ENCODE peak calls at places on chromosomes 12 and 14, in five cellular contexts. F, Z, V, A and B are unnamed samples.

GRCh38 chr12:56007892-56008471 is 10.9 kb downstream of the SUOX start:
- DNase-seq in F (no peak), Z (no peak), V (no peak), A (no peak), B (no peak)

GRCh38 chr14:64654072-64654899 is 49.9 kb upstream of the PLEKHG3 start:
- DNase-seq in F (no peak), Z (peak; percentile 67), V (no peak), A (no peak), B (no peak)

GRCh38 chr12:130613131-130613530 is 103.0 kb downstream of the RIMBP2 start:
- DNase-seq in F (no peak), Z (no peak), V (no peak), A (no peak), B (no peak)

GRCh38 chr12:65911321-65911720 is 87.0 kb downstream of the HMGA2 start:
- DNase-seq in F (no peak), Z (no peak), V (no peak), A (no peak), B (no peak)

GRCh38 chr12:59039005-59039404 is 118.7 kb upstream of the LRIG3 start:
- DNase-seq in F (no peak), Z (no peak), V (no peak), A (no peak), B (no peak)

GRCh38 chr12:89999699-90000505 is 291.3 kb upstream of the ATP2B1 start:
- DNase-seq in F (no peak), Z (no peak), V (no peak), A (no peak), B (no peak)

GRCh38 chr12:70398002-70398401 is 31.9 kb downstream of the KCNMB4 start:
- DNase-seq in F (no peak), Z (no peak), V (no peak), A (no peak), B (no peak)

GRCh38 chr14:99562848-99563748 is 40.9 kb downstream of the CCDC85C start:
- DNase-seq in F (no peak), Z (peak; percentile 95), V (peak; percentile 55), A (peak; percentile 88), B (no peak)

GRCh38 chr14:74905595-74906142 is 17.4 kb downstream of the RPS6KL1 start:
- DNase-seq in F (no peak), Z (peak; percentile 75), V (peak; percentile 70), A (peak; percentile 78), B (no peak)

GRCh38 chr12:128365831-128366231 is 98.9 kb downstream of the TMEM132C start:
- DNase-seq in F (no peak), Z (no peak), V (no peak), A (peak; percentile 22), B (no peak)

GRCh38 chr14:49972199-49972671 is 79.4 kb downstream of the ARF6 start:
- DNase-seq in F (no peak), Z (no peak), V (no peak), A (peak; percentile 52), B (no peak)

GRCh38 chr12:12661086-12661485 is 34.9 kb downstream of the GPR19 start:
- DNase-seq in F (no peak), Z (no peak), V (no peak), A (no peak), B (no peak)

GRCh38 chr12:6945613-6946012 is 1.8 kb downstream of the C12orf57 start:
- DNase-seq in F (no peak), Z (no peak), V (no peak), A (no peak), B (no peak)

GRCh38 chr12:57242691-57243454 is 8.1 kb downstream of the STAC3 start:
- DNase-seq in F (no peak), Z (no peak), V (peak; percentile 68), A (no peak), B (no peak)

GRCh38 chr14:76776306-76777251 is 15.3 kb downstream of the VASH1 start:
- DNase-seq in F (no peak), Z (peak; percentile 43), V (peak; percentile 21), A (no peak), B (peak; percentile 87)

GRCh38 chr12:126768517-126768916 is 1498.5 kb upstream of the TMEM132C start:
- DNase-seq in F (no peak), Z (no peak), V (no peak), A (no peak), B (no peak)

GRCh38 chr12:107129315-107129930 is 36.1 kb upstream of the CRY1 start:
- DNase-seq in F (no peak), Z (no peak), V (no peak), A (no peak), B (no peak)

GRCh38 chr12:916240-916639 is 33.3 kb downstream of the RAD52 start:
- DNase-seq in F (no peak), Z (no peak), V (no peak), A (no peak), B (no peak)

GRCh38 chr12:109592905-109593272 is 19.3 kb downstream of the MVK start:
- DNase-seq in F (no peak), Z (no peak), V (no peak), A (no peak), B (no peak)

GRCh38 chr14:23115492-23115850 is 3.6 kb downstream of the CEBPE start:
- DNase-seq in F (no peak), Z (no peak), V (no peak), A (no peak), B (no peak)

GRCh38 chr14:77088219-77088618 is 9.8 kb upstream of the CIPC start:
- DNase-seq in F (no peak), Z (no peak), V (no peak), A (no peak), B (no peak)

GRCh38 chr12:133023566-133023965 is 13.7 kb upstream of the ZNF84 start:
- DNase-seq in F (no peak), Z (no peak), V (no peak), A (no peak), B (no peak)

GRCh38 chr12:26890784-26891183 is 47.0 kb downstream of the INTS13 start:
- DNase-seq in F (no peak), Z (no peak), V (no peak), A (no peak), B (no peak)

GRCh38 chr14:94345344-94346072 is 22.4 kb upstream of the SERPINA6 start:
- DNase-seq in F (no peak), Z (no peak), V (no peak), A (no peak), B (no peak)

GRCh38 chr14:21557084-21557901 is 22.6 kb downstream of the OR10G3 start:
- DNase-seq in F (peak; percentile 20), Z (peak; percentile 68), V (peak; percentile 49), A (peak; percentile 92), B (peak; percentile 88)

GRCh38 chr14:73761621-73762355 is 47.6 kb upstream of the PNMA1 start:
- DNase-seq in F (no peak), Z (no peak), V (no peak), A (no peak), B (no peak)

GRCh38 chr12:21891763-21892217 is 49.4 kb downstream of the ABCC9 start:
- DNase-seq in F (no peak), Z (peak; percentile 88), V (no peak), A (peak; percentile 75), B (no peak)

GRCh38 chr14:33052899-33053400 is 114.3 kb downstream of the NPAS3 start:
- DNase-seq in F (no peak), Z (no peak), V (no peak), A (no peak), B (no peak)

GRCh38 chr12:89706551-89707348 is 1.9 kb downstream of the ATP2B1 start:
- DNase-seq in F (no peak), Z (no peak), V (no peak), A (peak; percentile 25), B (no peak)

GRCh38 chr12:66143868-66144267 is 13.3 kb upstream of the LLPH start:
- DNase-seq in F (no peak), Z (no peak), V (no peak), A (no peak), B (no peak)

GRCh38 chr12:98453070-98453469 is 62.3 kb upstream of the TMPO start:
- DNase-seq in F (no peak), Z (no peak), V (no peak), A (no peak), B (no peak)
- H3K4me1 ChIP-seq in F (no peaks in the 10 kb centered on the region), Z (no peaks in the 10 kb centered on the region), V (peaks cover 7% of the 10 kb centered on the region), A (no peaks in the 10 kb centered on the region), B (peaks cover 9% of the 10 kb centered on the region)

GRCh38 chr12:79262938-79263337 is 398.4 kb downstream of the SYT1 start:
- DNase-seq in F (no peak), Z (no peak), V (no peak), A (no peak), B (no peak)

GRCh38 chr12:79255326-79255725 is 390.8 kb downstream of the SYT1 start:
- DNase-seq in F (no peak), Z (no peak), V (no peak), A (no peak), B (no peak)

GRCh38 chr12:79266511-79267129 is 402.0 kb downstream of the SYT1 start:
- DNase-seq in F (no peak), Z (no peak), V (no peak), A (no peak), B (no peak)

GRCh38 chr12:79260923-79261322 is 396.3 kb downstream of the SYT1 start:
- DNase-seq in F (no peak), Z (no peak), V (no peak), A (no peak), B (no peak)
- H3K4me3 ChIP-seq in F (no peak overlapping the region), Z (no peak overlapping the region), V (no peak overlapping the region), A (no peak overlapping the region), B (no peak overlapping the region)

GRCh38 chr12:42361909-42362706 is 36.1 kb downstream of the PPHLN1 start:
- DNase-seq in F (no peak), Z (no peak), V (no peak), A (no peak), B (no peak)
- TF ChIP-seq POLR2A in F (no peak), Z (no peak), V (no peak), A (no peak), B (no peak)

GRCh38 chr12:15427913-15428312 is 105.6 kb downstream of the PTPRO start:
- DNase-seq in F (no peak), Z (no peak), V (no peak), A (no peak), B (no peak)
- H3K4me1 ChIP-seq in F (no peaks in the 10 kb centered on the region), Z (no peaks in the 10 kb centered on the region), V (no peaks in the 10 kb centered on the region), A (no peaks in the 10 kb centered on the region), B (no peaks in the 10 kb centered on the region)

DNA sequence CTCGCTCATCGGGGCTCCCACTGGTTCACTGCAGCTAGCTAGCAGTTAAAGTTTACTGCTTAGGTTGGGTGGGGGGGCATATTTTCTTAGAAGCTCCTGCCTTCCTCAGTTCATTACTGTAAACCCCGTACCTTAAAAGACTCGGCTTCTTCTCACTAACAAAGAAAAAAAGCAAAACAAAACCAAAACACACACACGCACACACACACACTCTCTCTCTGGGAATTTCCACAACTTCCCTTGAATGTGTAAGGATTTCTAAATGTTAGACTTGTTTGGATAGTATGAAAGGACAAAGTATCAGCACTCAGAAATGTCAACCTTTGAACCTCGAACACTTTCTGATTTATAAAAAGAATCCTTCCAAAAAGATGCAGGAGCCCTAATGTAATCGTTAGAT is 927 bp downstream of the PTHLH start:
- DNase-seq in F (no peak), Z (no peak), V (no peak), A (no peak), B (no peak)
- H3K4me3 ChIP-seq in F (peak overlapping the region; percentile 77), Z (no peak overlapping the region), V (no peak overlapping the region), A (no peak overlapping the region), B (peak overlapping the region; percentile 58)